ENCODE peak calls at places on chromosome 15, in eight cellular contexts. Y is GM10248; W is lower leg skin; V is effector memory CD4-positive, alpha-beta T cell; K is HS-5; X is COR-L47; C is activated T-cell treated with anti-CD3 and anti-CD28 coated beads, Interleukin-2, amount 50 U/mL, for 48 hours; S is iPS DF 6.9. L is an unnamed sample.

GRCh38 chr15:75532413-75533250 is 46.5 kb downstream of the PTPN9 start:
- DNase-seq in C (no peak), K (no peak), V (no peak), S (peak), Y (no peak), W (no peak), X (no peak), L (peak)

GRCh38 chr15:40338041-40338657 is 2.6 kb downstream of the CCDC9B start:
- DNase-seq in X (peak), V (peak), K (no peak), Y (peak), S (no peak), C (peak), W (peak), L (no peak)

GRCh38 chr15:78156653-78157052 is 7.5 kb downstream of the IDH3A start:
- DNase-seq in W (no peak), X (no peak), V (no peak), S (no peak), K (no peak), Y (no peak), C (no peak), L (no peak)

GRCh38 chr15:81749667-81750360 is 296.0 kb downstream of the MEX3B start:
- DNase-seq in V (no peak), X (peak), W (no peak), K (no peak), Y (no peak), S (no peak), C (no peak), L (no peak)

GRCh38 chr15:50235794-50236193 is 29.7 kb downstream of the HDC start:
- DNase-seq in Y (no peak), C (no peak), V (no peak), X (no peak), W (no peak), K (no peak), S (no peak), L (no peak)

GRCh38 chr15:60933914-60934885 is 294.9 kb downstream of the RORA start:
- DNase-seq in K (no peak), W (no peak), Y (no peak), V (no peak), S (no peak), C (no peak), X (peak), L (no peak)

GRCh38 chr15:39079296-39079834 is 501.5 kb upstream of the THBS1 start:
- DNase-seq in Y (no peak), V (no peak), W (no peak), S (no peak), C (no peak), X (no peak), K (peak), L (no peak)

GRCh38 chr15:69629631-69630161 is 177.1 kb downstream of the RPLP1 start:
- DNase-seq in Y (no peak), W (peak), X (no peak), C (peak), K (no peak), V (no peak), S (no peak), L (no peak)

GRCh38 chr15:42964476-42964875 is 43.9 kb upstream of the TTBK2 start:
- DNase-seq in Y (no peak), S (no peak), K (no peak), C (no peak), V (no peak), X (no peak), W (no peak), L (no peak)

GRCh38 chr15:86759766-86760165 is 680.1 kb downstream of the AGBL1 start:
- DNase-seq in W (no peak), S (no peak), K (no peak), V (no peak), C (no peak), X (no peak), Y (no peak), L (no peak)

GRCh38 chr15:69475769-69476358 is 23.2 kb downstream of the RPLP1 start:
- DNase-seq in Y (peak), S (peak), W (peak), X (peak), V (peak), K (no peak), C (peak), L (peak)

GRCh38 chr15:49215768-49216739 is 46.0 kb downstream of the GALK2 start:
- DNase-seq in S (no peak), V (no peak), K (no peak), X (peak), C (no peak), W (no peak), Y (peak), L (no peak)

GRCh38 chr15:27867861-27868260 is 231.3 kb downstream of the OCA2 start:
- DNase-seq in W (no peak), C (no peak), K (no peak), S (no peak), X (no peak), Y (no peak), V (no peak), L (no peak)